ENCODE peak calls at places on chromosomes 1 and 21, in six cellular contexts. D is Right ventricle myocardium superior, P is foreskin keratinocyte, B is fibroblast of pulmonary artery, I is ELR, K is HuH-7. Q is an unnamed sample.

GRCh38 chr21:44487831-44488230 is 32.5 kb downstream of the LRRC3 start:
- DNase-seq in P (no peak), B (peak), I (peak), D (no peak), K (peak), Q (no peak)

GRCh38 chr1:53368314-53369033 is 40.6 kb upstream of the LRP8 start:
- DNase-seq in P (no peak), B (no peak), K (no peak), D (peak), I (no peak), Q (no peak)

GRCh38 chr1:84715620-84716019 is 25.4 kb upstream of the SSX2IP start:
- DNase-seq in B (no peak), P (no peak), I (no peak), D (no peak), K (no peak), Q (no peak)

GRCh38 chr1:2978691-2979190 is 42.5 kb upstream of the ACTRT2 start:
- DNase-seq in K (no peak), I (no peak), P (no peak), D (no peak), B (no peak), Q (no peak)

GRCh38 chr21:34122047-34122446 is 48.7 kb downstream of the MRPS6 start:
- DNase-seq in P (no peak), K (no peak), I (no peak), B (no peak), D (no peak), Q (no peak)

GRCh38 chr1:94753171-94753972 is 66.8 kb upstream of the SLC44A3 start:
- DNase-seq in P (no peak), I (no peak), D (peak), K (no peak), B (peak), Q (no peak)

GRCh38 chr1:156281281-156282142 is 1.1 kb downstream of the SMG5 start:
- DNase-seq in P (no peak), K (no peak), I (peak), B (peak), D (peak), Q (peak)

GRCh38 chr1:13965770-13966398 is 265.9 kb downstream of the PRDM2 start:
- DNase-seq in I (peak), D (peak), P (peak), K (peak), B (peak), Q (peak)